ENCODE peak calls at places on chromosome 14, in four cellular contexts. V is H1, D is HepG2, O is K562. Y is an unnamed sample.

GRCh38 chr14:89665262-89665661 is 248.2 kb upstream of the FOXN3 start:
- DNase-seq in D (peak; percentile 56), O (no peak), V (no peak), Y (no peak)

GRCh38 chr14:91580886-91581615 is 70.9 kb upstream of the PPP4R3A start:
- DNase-seq in V (no peak), O (no peak), D (no peak), Y (no peak)

GRCh38 chr14:98953544-98954346 is 318.3 kb downstream of the BCL11B start:
- DNase-seq in V (no peak), O (no peak), D (no peak), Y (peak; percentile 70)

GRCh38 chr14:81453166-81453766 is 53.1 kb upstream of the STON2 start:
- DNase-seq in D (peak; percentile 47), V (no peak), O (peak; percentile 70), Y (peak; percentile 60)

GRCh38 chr14:93970589-93970966 is 5.8 kb downstream of the ASB2 start:
- DNase-seq in V (no peak), D (peak; percentile 52), O (no peak), Y (peak; percentile 31)

GRCh38 chr14:65847065-65847847 is 434.7 kb downstream of the FUT8 start:
- DNase-seq in V (no peak), D (no peak), O (peak; percentile 4), Y (no peak)

GRCh38 chr14:51219473-51220448 is 20.3 kb upstream of the TMX1 start:
- DNase-seq in O (peak; percentile 22), D (peak; percentile 7), V (no peak), Y (peak; percentile 10)

GRCh38 chr14:61812347-61813100 is 50.3 kb downstream of the SNAPC1 start:
- DNase-seq in D (no peak), O (no peak), V (no peak), Y (no peak)

GRCh38 chr14:70905316-70905715 is 1.9 kb upstream of the PCNX1 start:
- DNase-seq in O (no peak), V (no peak), D (no peak), Y (no peak)

DNA sequence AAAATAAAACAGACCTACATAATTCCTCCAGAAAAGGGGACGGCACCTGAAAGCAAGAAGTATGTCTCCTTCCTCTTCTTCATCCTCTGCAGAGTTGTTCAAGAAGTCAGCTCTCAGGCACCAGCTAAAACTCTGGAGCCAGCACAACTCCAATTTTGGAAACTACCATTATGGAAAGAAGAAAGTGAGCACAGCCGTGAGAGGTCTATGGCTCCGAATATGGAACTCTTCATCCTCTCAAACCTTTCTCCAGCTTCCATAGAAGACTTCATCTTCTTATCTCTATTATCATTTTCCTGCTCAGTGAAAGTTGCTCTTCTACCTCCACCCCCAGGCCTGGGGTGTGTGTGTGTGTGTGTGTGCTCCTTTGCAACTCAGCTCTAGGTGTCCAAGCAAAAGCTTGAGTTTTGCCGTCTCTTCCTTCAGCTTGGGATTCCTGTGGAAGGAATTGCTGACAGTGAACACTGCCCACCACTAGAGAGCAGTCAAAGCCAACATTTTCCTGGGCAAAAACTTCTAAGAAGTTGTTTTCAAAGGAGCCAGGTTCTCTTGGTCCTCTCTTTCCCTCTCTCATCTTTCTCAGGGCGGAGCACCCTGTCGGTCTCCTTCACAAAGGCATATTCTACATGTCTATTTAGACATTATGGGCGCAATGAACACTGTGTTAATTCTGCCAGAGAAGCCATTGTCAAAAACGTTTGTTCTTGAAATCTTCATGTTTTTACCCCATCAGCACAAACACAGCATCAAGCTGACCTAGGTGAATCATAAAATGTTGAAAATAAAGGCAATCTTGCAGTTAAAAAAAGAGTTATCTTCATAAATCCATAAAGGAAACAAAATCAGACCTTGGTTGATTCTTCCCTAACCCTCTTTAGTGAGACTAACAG is 155.1 kb downstream of the DIO2 start:
- DNase-seq in D (peak; percentile 16), V (peak; percentile 34), O (peak; percentile 1), Y (peak; percentile 25)
- TF ChIP-seq KDM1A in D (no peak), V (no peak), O (no peak), Y (no peak)

GRCh38 chr14:54774824-54775223 is 127.8 kb downstream of the GCH1 start:
- DNase-seq in O (no peak), D (no peak), V (no peak), Y (no peak)
- TF ChIP-seq KDM1A in O (no peak), D (no peak), V (no peak), Y (no peak)

DNA sequence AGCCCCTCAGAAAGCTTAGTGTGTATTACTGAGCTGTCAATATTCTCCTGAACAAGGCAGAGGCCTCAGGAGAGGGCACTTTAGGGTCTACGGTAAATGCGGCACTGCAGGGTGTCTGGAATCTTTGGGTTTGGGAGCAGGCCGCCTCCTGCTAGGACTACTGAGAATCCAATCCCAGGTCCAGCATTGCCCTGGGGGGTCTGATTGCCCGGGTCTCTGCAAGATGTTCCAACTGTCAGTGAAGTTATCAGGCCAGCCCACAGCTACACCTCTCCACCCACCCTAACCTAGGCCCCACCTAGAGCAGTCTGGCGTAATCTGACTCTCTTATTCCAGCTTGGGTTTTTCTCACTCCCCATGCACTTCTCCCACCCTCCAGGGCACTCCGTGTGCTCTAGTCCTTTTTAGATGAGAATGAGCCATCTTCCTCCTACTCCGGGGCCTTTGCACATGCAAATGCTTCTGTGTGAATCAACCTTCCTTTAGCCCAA is 4.4 kb upstream of the ZFP36L1 start:
- DNase-seq in V (peak; percentile 84), D (no peak), O (peak; percentile 87), Y (no peak)
- TF ChIP-seq KDM1A in V (peak; percentile 66), D (no peak), O (peak; percentile 24), Y (no peak)

GRCh38 chr14:72098202-72098601 is 166.0 kb downstream of the RGS6 start:
- DNase-seq in D (no peak), V (no peak), O (no peak), Y (no peak)

DNA sequence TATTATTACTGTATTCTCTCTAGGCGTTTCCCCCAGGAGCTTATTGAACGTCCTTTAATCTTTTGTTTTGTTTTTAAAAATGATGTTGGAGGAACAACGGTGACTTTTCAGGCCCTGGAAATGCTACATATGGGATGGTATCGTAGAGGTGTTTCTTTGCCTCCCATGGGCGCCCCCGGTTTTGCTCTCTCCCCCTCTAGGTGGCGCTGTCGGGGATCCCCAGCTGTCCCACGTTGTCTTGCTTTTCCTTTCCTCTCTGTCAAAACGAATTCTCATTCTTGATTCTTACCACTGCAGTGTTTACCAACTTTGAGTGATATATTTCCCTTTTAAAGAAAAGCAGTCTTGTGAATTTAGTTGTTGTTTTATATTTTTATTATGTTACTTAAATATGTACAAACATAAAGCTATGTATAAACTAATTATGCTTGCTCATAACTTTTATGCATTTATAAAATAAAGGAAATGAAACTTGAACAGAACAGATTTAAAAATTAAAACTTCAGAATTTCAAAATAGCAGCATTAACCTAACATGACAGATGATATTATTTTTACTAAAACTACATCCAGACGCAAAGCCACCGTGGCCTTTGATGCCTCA is 171.9 kb downstream of the RGS6 start:
- DNase-seq in V (peak; percentile 21), D (no peak), O (peak; percentile 31), Y (peak; percentile 6)
- TF ChIP-seq KDM1A in V (no peak), D (no peak), O (no peak), Y (no peak)

GRCh38 chr14:36346052-36346451 is 25.6 kb upstream of the MBIP start:
- DNase-seq in D (no peak), O (no peak), V (no peak), Y (no peak)
- TF ChIP-seq KDM1A in D (no peak), O (no peak), V (no peak), Y (no peak)

DNA sequence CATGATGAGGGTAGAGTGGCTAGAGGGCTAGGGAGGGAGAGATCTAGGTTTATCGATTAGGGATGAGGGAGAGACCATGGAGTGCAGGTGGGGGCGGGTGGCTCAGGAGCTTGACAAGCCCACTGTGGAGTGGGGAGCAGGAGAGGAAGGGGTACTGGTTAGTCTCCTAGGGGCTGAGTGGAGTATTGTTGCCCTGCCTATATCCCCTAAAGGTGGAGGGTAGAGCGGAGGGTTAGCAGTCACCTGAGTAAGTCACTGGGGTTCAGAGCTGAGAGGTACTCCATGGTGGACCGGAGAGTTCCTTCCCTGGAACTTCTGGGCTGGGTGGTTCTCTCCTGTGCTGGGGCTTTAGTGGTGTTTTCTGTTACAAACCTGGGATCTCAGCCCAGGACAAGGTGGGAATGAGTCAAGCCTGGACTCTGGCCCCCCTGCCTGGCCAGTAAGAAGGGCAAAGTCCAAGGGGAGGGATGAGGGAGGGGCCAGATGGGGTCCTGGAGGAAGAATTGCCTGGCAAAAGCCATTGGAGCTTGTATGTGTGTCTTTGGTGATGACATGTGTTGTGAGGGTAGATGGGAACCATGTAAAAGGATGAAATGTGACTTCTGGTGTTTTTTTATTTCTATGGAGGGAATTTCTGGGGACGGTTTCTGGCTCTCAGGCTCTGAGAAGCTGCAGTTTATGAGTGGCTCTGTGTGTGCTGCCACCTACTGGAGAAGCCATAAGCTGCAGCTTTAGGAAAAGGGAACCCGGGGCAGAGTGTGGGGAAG is at the start of gene CIDEB:
- DNase-seq in V (no peak), O (peak; percentile 56), D (peak; percentile 99), Y (peak; percentile 77)
- TF ChIP-seq KDM1A in V (no peak), O (no peak), D (peak; percentile 73), Y (no peak)